ENCODE peak calls at places on chromosomes 3 and 15, in ten cellular contexts. R is transverse colon, V is adrenal gland, Z is ovary, J is prostate gland, T is AG04450, P is fibroblast of the aortic adventitia, I is lower leg skin, M is PC-9, G is A549. X is an unnamed sample.

GRCh38 chr3:23365066-23365465 is 161.9 kb downstream of the UBE2E2 start:
- DNase-seq in T (no peak), M (no peak), V (no peak), R (no peak), Z (no peak), P (no peak), I (no peak), G (no peak), J (no peak), X (peak; percentile 14)

GRCh38 chr3:150453353-150453752 is 45.3 kb downstream of the TSC22D2 start:
- DNase-seq in G (no peak), V (no peak), T (no peak), J (no peak), P (no peak), I (no peak), M (no peak), R (no peak), Z (no peak), X (no peak)

GRCh38 chr15:80480909-80481308 is 76.7 kb downstream of the ARNT2 start:
- DNase-seq in P (peak; percentile 100), R (peak; percentile 22), Z (peak; percentile 59), I (peak; percentile 57), T (peak; percentile 74), M (no peak), V (peak; percentile 78), G (no peak), J (no peak), X (no peak)

GRCh38 chr3:9036327-9037112 is 73.2 kb upstream of the RAD18 start:
- DNase-seq in G (no peak), V (peak; percentile 75), R (peak; percentile 56), J (no peak), Z (peak; percentile 90), T (peak; percentile 6), P (peak; percentile 90), I (peak; percentile 48), M (no peak), X (no peak)

GRCh38 chr3:39446444-39446843 is 21.0 kb upstream of the MOBP start:
- DNase-seq in P (no peak), V (no peak), R (no peak), J (no peak), Z (no peak), T (no peak), I (no peak), G (no peak), M (no peak), X (no peak)

GRCh38 chr15:51401872-51402517 is 60.5 kb downstream of the GLDN start:
- DNase-seq in G (peak; percentile 80), J (no peak), Z (no peak), I (peak; percentile 11), M (peak; percentile 24), P (peak; percentile 58), T (no peak), R (peak; percentile 19), V (peak; percentile 66), X (no peak)

GRCh38 chr3:58000306-58000705 is 7.9 kb upstream of the FLNB start:
- DNase-seq in R (no peak), T (no peak), M (no peak), Z (no peak), J (no peak), V (no peak), I (no peak), G (no peak), P (no peak), X (no peak)

GRCh38 chr3:122957707-122958210 is 69.8 kb downstream of the SEMA5B start:
- DNase-seq in V (no peak), Z (no peak), R (no peak), P (peak; percentile 82), M (no peak), G (no peak), I (no peak), J (peak; percentile 14), T (no peak), X (no peak)

GRCh38 chr3:170076715-170077238 is 39.0 kb downstream of the GPR160 start:
- DNase-seq in M (no peak), T (peak; percentile 45), G (no peak), R (no peak), Z (no peak), I (no peak), V (no peak), P (peak; percentile 45), J (no peak), X (no peak)

GRCh38 chr3:55059027-55059629 is 131.3 kb upstream of the LRTM1 start:
- DNase-seq in P (peak; percentile 29), I (no peak), J (no peak), G (no peak), Z (no peak), M (no peak), R (no peak), T (no peak), V (no peak), X (no peak)

GRCh38 chr3:126132751-126133511 is 47.5 kb downstream of the ALDH1L1 start:
- DNase-seq in I (no peak), R (peak; percentile 2), T (no peak), J (no peak), P (peak; percentile 5), Z (no peak), G (peak; percentile 13), M (no peak), V (peak; percentile 45), X (no peak)

GRCh38 chr3:24387000-24387399 is 107.7 kb downstream of the THRB start:
- DNase-seq in I (no peak), R (no peak), Z (no peak), G (no peak), T (no peak), P (no peak), M (no peak), J (no peak), V (no peak), X (no peak)

GRCh38 chr3:171654809-171655208 is 155.5 kb downstream of the PLD1 start:
- DNase-seq in R (peak; percentile 14), P (peak; percentile 92), T (no peak), J (peak; percentile 82), M (peak; percentile 6), Z (peak; percentile 79), G (no peak), V (peak; percentile 89), I (peak; percentile 75), X (no peak)

GRCh38 chr3:43870110-43870509 is 179.4 kb downstream of the ABHD5 start:
- DNase-seq in T (peak; percentile 26), P (peak; percentile 70), V (no peak), I (no peak), M (peak; percentile 64), R (no peak), G (peak; percentile 52), Z (no peak), J (peak; percentile 3), X (no peak)

GRCh38 chr15:51750942-51751686 is at the start of gene TMOD2:
- DNase-seq in I (no peak), P (peak; percentile 18), Z (peak; percentile 54), R (peak; percentile 49), M (peak; percentile 64), V (no peak), J (peak; percentile 25), T (no peak), G (peak; percentile 51), X (no peak)

GRCh38 chr15:81184188-81184587 is 12.5 kb upstream of the IL16 start:
- DNase-seq in G (no peak), P (no peak), J (no peak), Z (no peak), M (no peak), R (no peak), V (no peak), I (peak; percentile 59), T (no peak), X (no peak)

GRCh38 chr15:68410466-68411200 is 21.3 kb downstream of the ITGA11 start:
- DNase-seq in P (no peak), R (no peak), I (peak; percentile 2), V (peak; percentile 20), M (no peak), J (no peak), T (no peak), G (no peak), Z (no peak), X (no peak)

GRCh38 chr3:123767020-123767394 is 117.1 kb downstream of the MYLK start:
- DNase-seq in Z (no peak), P (no peak), J (no peak), V (no peak), G (no peak), M (no peak), R (no peak), T (no peak), I (no peak), X (no peak)

GRCh38 chr3:74489393-74489792 is 125.1 kb downstream of the CNTN3 start:
- DNase-seq in M (no peak), R (no peak), P (no peak), T (no peak), G (no peak), I (no peak), V (no peak), J (no peak), Z (no peak), X (no peak)

GRCh38 chr3:4723921-4724698 is 231.0 kb downstream of the ITPR1 start:
- DNase-seq in M (no peak), I (no peak), J (no peak), T (no peak), G (no peak), V (peak; percentile 77), R (no peak), Z (no peak), P (peak; percentile 20), X (no peak)

GRCh38 chr3:155739154-155739553 is 5.7 kb downstream of the PLCH1 start:
- DNase-seq in R (no peak), Z (no peak), I (no peak), M (no peak), J (no peak), T (no peak), G (no peak), V (no peak), P (no peak), X (no peak)
- TF ChIP-seq CTCF in R (no peak), Z (no peak), I (no peak), M (no peak), J (no peak), T (no peak), G (peak; percentile 37), V (no peak), P (no peak), X (no peak)

GRCh38 chr3:44924102-44925084 is 50.0 kb downstream of the TGM4 start:
- DNase-seq in M (peak; percentile 14), T (no peak), Z (no peak), I (no peak), R (no peak), V (no peak), P (peak; percentile 78), J (no peak), G (no peak), X (no peak)
- H3K4me3 ChIP-seq in M (no peak overlapping the region), T (no peak overlapping the region), Z (no peak overlapping the region), I (no peak overlapping the region), R (no peak overlapping the region), V (no peak overlapping the region), P (no peak overlapping the region), J (no peak overlapping the region), G (no peak overlapping the region), X (no peak overlapping the region)

GRCh38 chr3:179852117-179852886 is 184.4 kb downstream of the PEX5L start:
- DNase-seq in T (peak; percentile 59), J (no peak), I (no peak), R (no peak), P (peak; percentile 45), Z (no peak), G (no peak), V (no peak), M (no peak), X (no peak)
- TF ChIP-seq CTCF in T (peak; percentile 51), J (no peak), I (no peak), R (no peak), P (no peak), Z (no peak), G (no peak), V (no peak), M (no peak), X (peak; percentile 11)

GRCh38 chr3:196749125-196749524 is 9.5 kb downstream of the PAK2 start:
- DNase-seq in Z (no peak), I (no peak), M (no peak), T (no peak), P (no peak), V (no peak), R (no peak), G (no peak), J (no peak), X (no peak)
- H3K4me3 ChIP-seq in Z (no peak overlapping the region), I (no peak overlapping the region), M (no peak overlapping the region), T (no peak overlapping the region), P (no peak overlapping the region), V (no peak overlapping the region), R (no peak overlapping the region), G (no peak overlapping the region), J (no peak overlapping the region), X (no peak overlapping the region)

X was measured in LNCaP clone FGC.